ENCODE peak calls at places on chromosomes 1 and 21, in seven cellular contexts. One of them, this sample, is unnamed.

GRCh38 chr1:241658081-241658793 is 6.2 kb downstream of the WDR64 start:
- DNase-seq in ovary: no peak
- DNase-seq in NCI-H2081: no peak
- DNase-seq in Caki2: no peak
- DNase-seq in CD8-positive, alpha-beta memory T cell: no peak
- DNase-seq in activated B cell treated with CpG ODN at 0.5 μM for 24 hours: no peak
- DNase-seq in AML-193: no peak
- DNase-seq in this sample: no peak

GRCh38 chr21:45019076-45019886 is 55.1 kb upstream of the ADARB1 start:
- DNase-seq in ovary: peak; percentile 24
- DNase-seq in NCI-H2081: no peak
- DNase-seq in Caki2: no peak
- DNase-seq in CD8-positive, alpha-beta memory T cell: no peak
- DNase-seq in activated B cell treated with CpG ODN at 0.5 μM for 24 hours: no peak
- DNase-seq in AML-193: no peak
- DNase-seq in this sample: no peak

GRCh38 chr1:221891708-221892107 is 149.8 kb upstream of the DUSP10 start:
- DNase-seq in ovary: no peak
- DNase-seq in NCI-H2081: no peak
- DNase-seq in Caki2: no peak
- DNase-seq in CD8-positive, alpha-beta memory T cell: no peak
- DNase-seq in activated B cell treated with CpG ODN at 0.5 μM for 24 hours: no peak
- DNase-seq in AML-193: no peak
- DNase-seq in this sample: no peak

GRCh38 chr1:201916649-201917249 is 28.1 kb downstream of the SHISA4 start:
- DNase-seq in ovary: peak; percentile 77
- DNase-seq in NCI-H2081: no peak
- DNase-seq in Caki2: peak; percentile 89
- DNase-seq in CD8-positive, alpha-beta memory T cell: no peak
- DNase-seq in activated B cell treated with CpG ODN at 0.5 μM for 24 hours: no peak
- DNase-seq in AML-193: no peak
- DNase-seq in this sample: peak; percentile 87

GRCh38 chr1:180310095-180310494 is 80.0 kb downstream of the LHX4 start:
- DNase-seq in ovary: no peak
- DNase-seq in NCI-H2081: no peak
- DNase-seq in Caki2: peak; percentile 8
- DNase-seq in CD8-positive, alpha-beta memory T cell: no peak
- DNase-seq in activated B cell treated with CpG ODN at 0.5 μM for 24 hours: no peak
- DNase-seq in AML-193: no peak
- DNase-seq in this sample: no peak

GRCh38 chr1:79896136-79896535 is 889.6 kb upstream of the ADGRL4 start:
- DNase-seq in ovary: no peak
- DNase-seq in NCI-H2081: no peak
- DNase-seq in Caki2: no peak
- DNase-seq in CD8-positive, alpha-beta memory T cell: no peak
- DNase-seq in activated B cell treated with CpG ODN at 0.5 μM for 24 hours: no peak
- DNase-seq in AML-193: no peak
- DNase-seq in this sample: no peak

GRCh38 chr21:15422761-15423160 is 307.0 kb upstream of the USP25 start:
- DNase-seq in ovary: no peak
- DNase-seq in NCI-H2081: no peak
- DNase-seq in Caki2: peak; percentile 25
- DNase-seq in CD8-positive, alpha-beta memory T cell: no peak
- DNase-seq in activated B cell treated with CpG ODN at 0.5 μM for 24 hours: no peak
- DNase-seq in AML-193: no peak
- DNase-seq in this sample: no peak

GRCh38 chr1:23376890-23377811 is 7.5 kb upstream of the ZNF436 start:
- DNase-seq in ovary: peak; percentile 78
- DNase-seq in NCI-H2081: peak; percentile 48
- DNase-seq in Caki2: peak; percentile 94
- DNase-seq in CD8-positive, alpha-beta memory T cell: no peak
- DNase-seq in activated B cell treated with CpG ODN at 0.5 μM for 24 hours: no peak
- DNase-seq in AML-193: no peak
- DNase-seq in this sample: no peak

GRCh38 chr1:29227511-29227910 is 3.2 kb downstream of the MECR start:
- DNase-seq in ovary: no peak
- DNase-seq in NCI-H2081: no peak
- DNase-seq in Caki2: no peak
- DNase-seq in CD8-positive, alpha-beta memory T cell: no peak
- DNase-seq in activated B cell treated with CpG ODN at 0.5 μM for 24 hours: no peak
- DNase-seq in AML-193: no peak
- DNase-seq in this sample: no peak

GRCh38 chr1:86429122-86429725 is 5.3 kb downstream of the CLCA2 start:
- DNase-seq in ovary: no peak
- DNase-seq in NCI-H2081: no peak
- DNase-seq in Caki2: no peak
- DNase-seq in CD8-positive, alpha-beta memory T cell: no peak
- DNase-seq in activated B cell treated with CpG ODN at 0.5 μM for 24 hours: no peak
- DNase-seq in AML-193: no peak
- DNase-seq in this sample: no peak

GRCh38 chr1:212062832-212063438 is 27.4 kb downstream of the DTL start:
- DNase-seq in ovary: no peak
- DNase-seq in NCI-H2081: peak; percentile 62
- DNase-seq in Caki2: peak; percentile 27
- DNase-seq in CD8-positive, alpha-beta memory T cell: no peak
- DNase-seq in activated B cell treated with CpG ODN at 0.5 μM for 24 hours: no peak
- DNase-seq in AML-193: peak; percentile 64
- DNase-seq in this sample: no peak

GRCh38 chr1:27887215-27888035 is 15.1 kb downstream of the THEMIS2 start:
- DNase-seq in ovary: no peak
- DNase-seq in NCI-H2081: no peak
- DNase-seq in Caki2: no peak
- DNase-seq in CD8-positive, alpha-beta memory T cell: peak; percentile 18
- DNase-seq in activated B cell treated with CpG ODN at 0.5 μM for 24 hours: no peak
- DNase-seq in AML-193: peak; percentile 21
- DNase-seq in this sample: no peak

GRCh38 chr1:220797044-220797443 is 10.3 kb downstream of the MTARC1 start:
- DNase-seq in ovary: no peak
- DNase-seq in NCI-H2081: no peak
- DNase-seq in Caki2: no peak
- DNase-seq in CD8-positive, alpha-beta memory T cell: no peak
- DNase-seq in activated B cell treated with CpG ODN at 0.5 μM for 24 hours: no peak
- DNase-seq in AML-193: no peak
- DNase-seq in this sample: no peak

GRCh38 chr1:53075761-53076163 is 13.7 kb downstream of the PODN start:
- DNase-seq in ovary: peak; percentile 37
- DNase-seq in NCI-H2081: no peak
- DNase-seq in Caki2: no peak
- DNase-seq in CD8-positive, alpha-beta memory T cell: no peak
- DNase-seq in activated B cell treated with CpG ODN at 0.5 μM for 24 hours: no peak
- DNase-seq in AML-193: no peak
- DNase-seq in this sample: no peak

GRCh38 chr21:36004441-36004840 is 55.9 kb downstream of the SETD4 start:
- DNase-seq in ovary: no peak
- DNase-seq in NCI-H2081: no peak
- DNase-seq in Caki2: peak; percentile 27
- DNase-seq in CD8-positive, alpha-beta memory T cell: no peak
- DNase-seq in activated B cell treated with CpG ODN at 0.5 μM for 24 hours: no peak
- DNase-seq in AML-193: no peak
- DNase-seq in this sample: no peak

GRCh38 chr1:83673287-83673686 is 325.6 kb downstream of the TTLL7 start:
- DNase-seq in ovary: no peak
- DNase-seq in NCI-H2081: no peak
- DNase-seq in Caki2: no peak
- DNase-seq in CD8-positive, alpha-beta memory T cell: no peak
- DNase-seq in activated B cell treated with CpG ODN at 0.5 μM for 24 hours: no peak
- DNase-seq in AML-193: no peak
- DNase-seq in this sample: no peak

GRCh38 chr1:55412060-55412459 is 196.9 kb upstream of the USP24 start:
- DNase-seq in ovary: no peak
- DNase-seq in NCI-H2081: no peak
- DNase-seq in Caki2: no peak
- DNase-seq in CD8-positive, alpha-beta memory T cell: no peak
- DNase-seq in activated B cell treated with CpG ODN at 0.5 μM for 24 hours: no peak
- DNase-seq in AML-193: no peak
- DNase-seq in this sample: no peak

GRCh38 chr21:33011462-33011861 is 14.3 kb upstream of the OLIG2 start:
- DNase-seq in ovary: no peak
- DNase-seq in NCI-H2081: no peak
- DNase-seq in Caki2: peak; percentile 91
- DNase-seq in CD8-positive, alpha-beta memory T cell: no peak
- DNase-seq in activated B cell treated with CpG ODN at 0.5 μM for 24 hours: no peak
- DNase-seq in AML-193: no peak
- DNase-seq in this sample: peak; percentile 30

GRCh38 chr1:31767225-31767624 is 3.1 kb upstream of the ADGRB2 start:
- DNase-seq in ovary: no peak
- DNase-seq in NCI-H2081: no peak
- DNase-seq in Caki2: peak; percentile 46
- DNase-seq in CD8-positive, alpha-beta memory T cell: no peak
- DNase-seq in activated B cell treated with CpG ODN at 0.5 μM for 24 hours: no peak
- DNase-seq in AML-193: no peak
- DNase-seq in this sample: no peak

GRCh38 chr21:46081022-46081861 is 16.7 kb upstream of the COL6A2 start:
- DNase-seq in ovary: no peak
- DNase-seq in NCI-H2081: no peak
- DNase-seq in Caki2: no peak
- DNase-seq in CD8-positive, alpha-beta memory T cell: no peak
- DNase-seq in activated B cell treated with CpG ODN at 0.5 μM for 24 hours: peak; percentile 6
- DNase-seq in AML-193: no peak
- DNase-seq in this sample: peak; percentile 84

GRCh38 chr21:32096411-32096810 is 182.4 kb downstream of the MIS18A start:
- DNase-seq in ovary: no peak
- DNase-seq in NCI-H2081: peak; percentile 4
- DNase-seq in Caki2: peak; percentile 6
- DNase-seq in CD8-positive, alpha-beta memory T cell: no peak
- DNase-seq in activated B cell treated with CpG ODN at 0.5 μM for 24 hours: no peak
- DNase-seq in AML-193: peak; percentile 7
- DNase-seq in this sample: no peak

GRCh38 chr1:152125834-152126443 is 10.7 kb upstream of the TCHH start:
- DNase-seq in ovary: no peak
- DNase-seq in NCI-H2081: no peak
- DNase-seq in Caki2: no peak
- DNase-seq in CD8-positive, alpha-beta memory T cell: no peak
- DNase-seq in activated B cell treated with CpG ODN at 0.5 μM for 24 hours: no peak
- DNase-seq in AML-193: no peak
- DNase-seq in this sample: no peak

GRCh38 chr1:226688056-226688748 is 50.9 kb downstream of the ITPKB start:
- DNase-seq in ovary: no peak
- DNase-seq in NCI-H2081: no peak
- DNase-seq in Caki2: no peak
- DNase-seq in CD8-positive, alpha-beta memory T cell: no peak
- DNase-seq in activated B cell treated with CpG ODN at 0.5 μM for 24 hours: no peak
- DNase-seq in AML-193: no peak
- DNase-seq in this sample: no peak

GRCh38 chr1:41274827-41275519 is 32.9 kb upstream of the SCMH1 start:
- DNase-seq in ovary: no peak
- DNase-seq in NCI-H2081: no peak
- DNase-seq in Caki2: no peak
- DNase-seq in CD8-positive, alpha-beta memory T cell: no peak
- DNase-seq in activated B cell treated with CpG ODN at 0.5 μM for 24 hours: no peak
- DNase-seq in AML-193: peak; percentile 96
- DNase-seq in this sample: no peak

GRCh38 chr1:103274886-103275285 is 166.6 kb upstream of the COL11A1 start:
- DNase-seq in ovary: no peak
- DNase-seq in NCI-H2081: no peak
- DNase-seq in Caki2: no peak
- DNase-seq in CD8-positive, alpha-beta memory T cell: no peak
- DNase-seq in activated B cell treated with CpG ODN at 0.5 μM for 24 hours: no peak
- DNase-seq in AML-193: no peak
- DNase-seq in this sample: no peak

GRCh38 chr21:45590726-45591618 is 48.7 kb upstream of the SLC19A1 start:
- DNase-seq in ovary: peak; percentile 37
- DNase-seq in NCI-H2081: no peak
- DNase-seq in Caki2: no peak
- DNase-seq in CD8-positive, alpha-beta memory T cell: peak; percentile 42
- DNase-seq in activated B cell treated with CpG ODN at 0.5 μM for 24 hours: peak; percentile 38
- DNase-seq in AML-193: no peak
- DNase-seq in this sample: no peak

GRCh38 chr1:20717452-20718342 is at the start of gene KIF17:
- DNase-seq in ovary: peak; percentile 84
- DNase-seq in NCI-H2081: peak; percentile 45
- DNase-seq in Caki2: peak; percentile 74
- DNase-seq in CD8-positive, alpha-beta memory T cell: peak; percentile 59
- DNase-seq in activated B cell treated with CpG ODN at 0.5 μM for 24 hours: peak; percentile 80
- DNase-seq in AML-193: peak; percentile 6
- DNase-seq in this sample: no peak

GRCh38 chr1:26959722-26960624 is at the start of gene KDF1:
- DNase-seq in ovary: no peak
- DNase-seq in NCI-H2081: peak; percentile 73
- DNase-seq in Caki2: no peak
- DNase-seq in CD8-positive, alpha-beta memory T cell: peak; percentile 35
- DNase-seq in activated B cell treated with CpG ODN at 0.5 μM for 24 hours: peak; percentile 54
- DNase-seq in AML-193: no peak
- DNase-seq in this sample: no peak

GRCh38 chr1:52602328-52603300 is at the start of gene GPX7:
- DNase-seq in ovary: peak; percentile 39
- DNase-seq in NCI-H2081: peak; percentile 9
- DNase-seq in Caki2: no peak
- DNase-seq in CD8-positive, alpha-beta memory T cell: peak; percentile 48
- DNase-seq in activated B cell treated with CpG ODN at 0.5 μM for 24 hours: peak; percentile 57
- DNase-seq in AML-193: peak; percentile 33
- DNase-seq in this sample: no peak